ENCODE peak calls at places on chromosomes 2 and 18, in nine cellular contexts. M is substantia nigra; G is NCI-H460; B is iris pigment epithelial cell; L is HCT116; A is CD8-positive, alpha-beta memory T cell; F is stimulated activated CD8-positive, alpha-beta memory T cell treated with anti-CD3 and anti-CD28 coated beads, Interleukin-15, amount 100 ng/mL, for 24 hours; D is AG09309; O is stimulated activated CD4-positive, alpha-beta T cell treated with anti-CD3 and anti-CD28 coated beads, Interleukin-15, amount 100 ng/mL, for 24 hours. E is an unnamed sample.

GRCh38 chr2:16852651-16853050 is 187.0 kb upstream of the CYRIA start:
- DNase-seq in M (no peak), F (no peak), B (no peak), A (no peak), O (no peak), G (no peak), D (no peak), L (no peak), E (no peak)

GRCh38 chr2:15112216-15112615 is 448.9 kb downstream of the NBAS start:
- DNase-seq in M (no peak), G (no peak), A (no peak), D (no peak), L (peak; percentile 21), O (no peak), F (no peak), B (peak; percentile 63), E (no peak)

GRCh38 chr18:67359868-67360838 is 156.4 kb downstream of the DSEL start:
- DNase-seq in G (peak; percentile 69), O (peak; percentile 51), A (no peak), B (peak; percentile 98), D (peak; percentile 59), L (no peak), M (no peak), F (no peak), E (no peak)

GRCh38 chr18:23573948-23574431 is 12.3 kb downstream of the NPC1 start:
- DNase-seq in G (no peak), L (no peak), B (peak; percentile 92), A (peak; percentile 53), D (no peak), M (no peak), F (no peak), O (peak; percentile 54), E (no peak)

GRCh38 chr18:12645751-12646203 is 12.1 kb downstream of the SPIRE1 start:
- DNase-seq in A (no peak), G (no peak), D (no peak), L (no peak), O (no peak), M (peak; percentile 21), B (peak; percentile 34), F (no peak), E (no peak)

GRCh38 chr2:71064754-71065621 is 3.5 kb upstream of the NAGK start:
- DNase-seq in D (peak; percentile 37), B (peak; percentile 45), F (no peak), L (no peak), O (no peak), M (no peak), A (no peak), G (no peak), E (no peak)

GRCh38 chr2:64259301-64259700 is 115.1 kb upstream of the PELI1 start:
- DNase-seq in B (no peak), G (no peak), M (no peak), L (no peak), D (no peak), A (no peak), O (no peak), F (no peak), E (peak; percentile 63)

GRCh38 chr2:172480301-172481218 is 53.2 kb downstream of the ITGA6 start:
- DNase-seq in B (peak; percentile 14), F (no peak), A (no peak), L (no peak), G (no peak), O (peak; percentile 39), M (no peak), D (no peak), E (no peak)

E was measured in mesothelial cell of epicardium.